ENCODE peak calls at places on chromosomes 2 and 18, in four cellular contexts. M is body of pancreas, B is psoas muscle, D is MM.1S. G is an unnamed sample. For H3K4me1, the result is how much of the 10 kb centered on the place peaks cover.

GRCh38 chr2:174717273-174717672 is 47.0 kb downstream of the CHRNA1 start:
- DNase-seq in M (no peak), B (no peak), D (peak), G (no peak)

GRCh38 chr2:219228026-219228744 is 1.3 kb downstream of the ATG9A start:
- DNase-seq in D (no peak), B (peak), M (no peak), G (no peak)

GRCh38 chr2:38215993-38216392 is 140.0 kb upstream of the CYP1B1 start:
- DNase-seq in D (no peak), M (no peak), B (no peak), G (no peak)

GRCh38 chr18:62258606-62259005 is 66.5 kb upstream of the TNFRSF11A start:
- DNase-seq in D (no peak), B (no peak), M (no peak), G (no peak)

GRCh38 chr2:38274286-38275276 is 102.5 kb downstream of the ATL2 start:
- DNase-seq in B (no peak), M (no peak), D (peak), G (peak)

GRCh38 chr2:217085543-217085942 is 225.7 kb upstream of the TNP1 start:
- DNase-seq in M (no peak), B (no peak), D (no peak), G (no peak)

GRCh38 chr2:222399038-222399783 is 25.1 kb upstream of the SGPP2 start:
- DNase-seq in D (no peak), M (no peak), B (no peak), G (peak)

GRCh38 chr18:32259553-32259952 is 69.7 kb downstream of the MEP1B start:
- DNase-seq in D (no peak), B (no peak), M (no peak), G (no peak)

GRCh38 chr2:215870088-215870490 is 143.3 kb downstream of the MREG start:
- DNase-seq in M (no peak), D (no peak), B (no peak), G (no peak)

GRCh38 chr18:77078671-77079070 is 53.9 kb downstream of the MBP start:
- DNase-seq in M (no peak), D (no peak), B (no peak), G (no peak)

GRCh38 chr2:27628767-27629709 is at the start of the genes CCDC121 and GPN1:
- DNase-seq in M (peak), D (peak), B (peak), G (peak)

GRCh38 chr18:45221363-45221762 is 393.9 kb upstream of the SLC14A2 start:
- DNase-seq in B (no peak), D (no peak), M (no peak), G (no peak)

GRCh38 chr2:64622443-64623231 is 31.1 kb downstream of the SERTAD2 start:
- DNase-seq in D (no peak), B (no peak), M (no peak), G (peak)

DNA sequence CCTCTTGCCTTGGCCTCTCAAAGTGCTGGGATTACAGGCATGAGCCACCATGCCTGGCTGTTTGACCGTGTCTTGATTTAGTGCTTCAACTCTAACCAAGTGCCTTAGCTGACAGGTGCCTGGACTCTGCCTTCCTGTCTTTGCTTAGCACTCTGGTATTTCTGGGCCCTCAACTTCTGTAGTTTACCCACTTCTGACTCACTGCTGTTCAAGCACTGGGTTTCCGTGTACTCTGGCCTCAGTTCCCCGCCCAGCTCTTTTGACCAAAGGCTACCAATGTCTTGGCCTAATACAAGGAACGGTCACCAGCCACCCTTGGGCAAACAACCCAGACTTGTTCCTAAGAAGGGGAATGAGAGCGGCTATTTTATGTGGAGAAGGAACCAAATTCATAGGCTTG is 35.7 kb upstream of the CABLES1 start:
- DNase-seq in D (no peak), M (no peak), B (no peak), G (no peak)
- H3K4me1 ChIP-seq in D (under half), M (under half), B (under half), G (under half)

GRCh38 chr2:152925540-152926448 is 207.4 kb downstream of the ARL6IP6 start:
- DNase-seq in B (peak), M (peak), D (peak), G (peak)
- H3K4me1 ChIP-seq in B (under half), M (under half), D (under half), G (under half)

GRCh38 chr2:106030287-106031268 is 163.5 kb downstream of the UXS1 start:
- DNase-seq in B (peak), M (no peak), D (no peak), G (peak)
- H3K4me1 ChIP-seq in B (under half), M (under half), D (under half), G (under half)

DNA sequence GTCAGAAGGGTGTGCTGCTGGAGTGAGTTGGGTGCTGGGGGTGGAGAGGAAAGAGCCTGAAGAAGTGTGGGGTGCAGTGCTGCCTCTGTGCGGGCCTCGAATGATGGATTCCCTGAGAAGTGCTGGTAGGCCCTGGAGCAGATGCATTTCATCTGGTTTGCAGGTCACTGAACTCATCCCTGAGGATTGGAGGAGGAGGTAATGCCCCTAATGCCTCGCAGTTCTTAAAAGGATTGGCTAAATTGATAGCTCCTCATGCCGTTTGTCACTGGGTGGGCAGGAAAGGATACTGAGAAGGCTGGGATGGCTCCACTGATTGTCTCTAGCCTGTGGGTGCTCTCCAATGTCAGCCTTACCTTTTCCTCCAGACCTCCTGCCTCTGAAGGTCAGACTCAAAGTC is 74.1 kb downstream of the CTIF start:
- DNase-seq in M (no peak), B (no peak), D (no peak), G (no peak)
- H3K4me1 ChIP-seq in M (under half), B (under half), D (under half), G (under half)

G was measured in SJCRH30.